ENCODE peak calls at places on chromosomes 12 and 14, in four cellular contexts. P, C, E and B are unnamed samples.

GRCh38 chr12:129964826-129965457 is 61.1 kb upstream of the TMEM132D start:
- DNase-seq in E (no peak), C (no peak), P (no peak), B (no peak)

GRCh38 chr12:75690556-75690955 is 179.1 kb upstream of the KRR1 start:
- DNase-seq in P (no peak), E (no peak), C (peak; percentile 100), B (peak; percentile 98)

GRCh38 chr12:15818418-15818817 is 29.2 kb upstream of the EPS8 start:
- DNase-seq in E (no peak), P (no peak), C (peak; percentile 15), B (no peak)

GRCh38 chr12:109758406-109759075 is 44.9 kb downstream of the FAM222A start:
- DNase-seq in C (no peak), P (peak; percentile 9), E (no peak), B (no peak)

GRCh38 chr14:102822311-102822863 is 45.1 kb downstream of the TRAF3 start:
- DNase-seq in C (peak; percentile 28), P (no peak), E (no peak), B (no peak)

GRCh38 chr12:52305921-52306705 is 14.8 kb upstream of the KRT81 start:
- DNase-seq in C (no peak), E (no peak), P (no peak), B (no peak)

GRCh38 chr14:105532735-105533141 is 6.4 kb downstream of the TMEM121 start:
- DNase-seq in P (no peak), C (peak; percentile 26), E (no peak), B (no peak)

GRCh38 chr12:14452865-14453264 is 87.4 kb downstream of the ATF7IP start:
- DNase-seq in P (no peak), E (no peak), C (no peak), B (no peak)

GRCh38 chr14:21084988-21085853 is 13.2 kb downstream of the ZNF219 start:
- DNase-seq in C (peak; percentile 65), P (peak; percentile 47), E (no peak), B (peak; percentile 33)

GRCh38 chr12:93943766-93944165 is 204.6 kb upstream of the PLXNC1 start:
- DNase-seq in P (peak; percentile 70), E (no peak), C (peak; percentile 66), B (no peak)

GRCh38 chr12:2291182-2291832 is 238.5 kb downstream of the CACNA1C start:
- DNase-seq in P (no peak), E (no peak), C (peak; percentile 68), B (no peak)

GRCh38 chr14:63800651-63801385 is 52.0 kb upstream of the SYNE2 start:
- DNase-seq in P (no peak), C (peak; percentile 47), E (no peak), B (no peak)

GRCh38 chr14:87306770-87307169 is 686.2 kb downstream of the GALC start:
- DNase-seq in C (no peak), E (no peak), P (no peak), B (no peak)

GRCh38 chr14:105193916-105194782 is 13.0 kb upstream of the NUDT14 start:
- DNase-seq in C (no peak), P (no peak), E (no peak), B (no peak)

GRCh38 chr12:43872396-43872795 is 36.5 kb downstream of the TMEM117 start:
- DNase-seq in E (no peak), P (no peak), C (no peak), B (no peak)

GRCh38 chr14:52268191-52269061 is 928 bp downstream of the PTGDR start:
- DNase-seq in C (peak; percentile 61), E (no peak), P (no peak), B (no peak)

DNA sequence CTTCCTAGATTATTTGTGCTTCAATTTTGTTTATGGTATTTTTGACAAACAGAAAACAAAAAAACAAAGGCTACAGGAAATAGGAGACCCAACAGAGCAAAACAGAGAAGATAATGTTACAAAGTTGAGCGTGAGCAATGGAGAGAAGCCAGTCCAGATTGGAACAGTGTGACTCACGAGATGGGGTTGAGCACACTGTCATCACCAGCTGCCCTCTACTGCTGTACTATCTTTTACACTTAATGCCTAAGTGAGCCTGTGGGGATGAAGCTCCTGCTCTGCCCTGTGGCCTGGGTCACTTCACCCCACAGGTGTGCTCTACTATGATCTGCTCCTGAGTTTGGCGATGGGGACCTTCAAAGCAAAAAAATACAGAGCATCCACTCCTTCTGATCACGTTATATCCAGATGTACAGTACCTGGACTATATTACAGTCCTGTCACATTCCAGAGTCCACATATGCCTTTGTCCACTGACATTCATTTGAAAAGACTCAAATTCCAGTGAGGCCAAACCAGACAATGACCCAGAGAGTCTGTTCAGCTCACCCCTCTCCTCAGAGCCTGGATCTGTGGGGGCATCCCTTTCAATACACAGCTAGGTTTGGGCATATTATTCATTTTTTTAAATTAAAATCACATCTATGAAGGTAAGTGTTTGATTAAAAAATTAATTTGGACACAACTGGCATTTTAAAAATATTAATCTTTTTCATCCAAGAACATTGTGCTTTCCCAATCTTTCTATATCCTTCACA is 4.4 kb downstream of the IPO8 start:
- DNase-seq in E (no peak), P (peak; percentile 23), C (peak; percentile 79), B (peak; percentile 34)
- TF ChIP-seq CTCF in E (no peak), P (no peak), C (no peak), B (no peak)

GRCh38 chr14:69260979-69261605 is 1.1 kb downstream of the GALNT16 start:
- DNase-seq in P (no peak), C (no peak), E (no peak), B (no peak)

GRCh38 chr14:69261761-69262331 is 1.9 kb downstream of the GALNT16 start:
- DNase-seq in C (peak; percentile 25), P (no peak), E (no peak), B (no peak)

GRCh38 chr14:69260246-69260978 is 454 bp downstream of the GALNT16 start:
- DNase-seq in C (peak; percentile 22), E (no peak), P (no peak), B (no peak)

GRCh38 chr14:69259531-69260245 is at the start of gene GALNT16:
- DNase-seq in P (no peak), E (no peak), C (peak; percentile 22), B (no peak)

DNA sequence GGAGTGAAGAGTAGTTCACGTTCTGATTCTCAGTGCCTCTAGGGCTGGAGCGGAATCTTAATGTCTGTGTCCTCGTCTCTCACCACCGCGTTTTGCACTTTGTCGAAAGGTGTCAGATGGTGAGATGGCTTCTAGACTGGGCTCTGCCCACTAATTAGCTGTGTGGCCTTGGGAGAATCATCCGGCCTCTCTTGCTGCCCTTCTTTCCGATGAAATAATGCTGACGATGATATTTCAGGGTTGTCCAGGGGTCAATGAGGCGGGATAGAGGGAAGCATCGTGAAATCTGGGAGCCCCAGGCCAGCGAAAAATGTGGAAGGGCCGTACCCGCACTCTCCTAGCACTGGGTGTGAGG is 805 bp upstream of the GALNT16 start:
- DNase-seq in P (no peak), E (no peak), C (no peak), B (no peak)
- H3K4me3 ChIP-seq in P (peak overlapping the region; percentile 67), E (peak overlapping the region; percentile 39), C (peak overlapping the region; percentile 39), B (peak overlapping the region; percentile 44)

GRCh38 chr12:17866802-17867201 is 223.2 kb downstream of the RERGL start:
- DNase-seq in P (no peak), C (no peak), E (no peak), B (no peak)
- TF ChIP-seq CTCF in P (no peak), C (no peak), E (no peak), B (no peak)

GRCh38 chr14:36507847-36508417 is 12.1 kb downstream of the NKX2-1 start:
- DNase-seq in P (no peak), C (no peak), E (no peak), B (no peak)
- H3K4me3 ChIP-seq in P (no peak overlapping the region), C (no peak overlapping the region), E (no peak overlapping the region), B (no peak overlapping the region)

DNA sequence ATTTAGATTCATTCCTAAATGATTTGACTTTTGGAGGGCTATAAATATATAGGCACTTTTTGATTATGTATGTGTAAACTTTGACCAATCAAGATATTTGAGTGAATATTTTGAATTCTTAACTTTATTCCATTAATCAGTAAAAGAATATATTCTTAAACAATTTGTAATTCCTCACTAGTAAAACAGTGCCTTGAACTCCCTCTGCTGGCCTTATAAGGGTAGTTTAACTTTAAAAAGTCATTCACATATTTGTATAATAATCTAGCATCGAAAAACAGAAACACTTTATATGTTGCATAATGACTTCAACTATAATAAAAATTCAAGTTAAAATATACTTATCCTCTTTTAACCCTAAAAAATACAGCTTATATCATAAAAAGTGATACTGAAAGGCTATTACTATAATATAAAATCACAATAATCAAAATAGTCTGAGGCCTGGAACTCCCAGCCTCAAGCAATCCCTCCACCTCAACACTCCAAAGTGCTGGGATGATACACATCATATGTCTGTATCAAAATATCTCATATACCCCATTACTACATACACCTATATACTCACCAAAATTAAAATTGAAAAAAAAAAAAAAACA is 31.2 kb downstream of the CCDC59 start:
- DNase-seq in E (no peak), P (no peak), C (peak; percentile 60), B (peak; percentile 29)
- TF ChIP-seq CTCF in E (no peak), P (peak; percentile 26), C (peak; percentile 48), B (peak; percentile 35)

DNA sequence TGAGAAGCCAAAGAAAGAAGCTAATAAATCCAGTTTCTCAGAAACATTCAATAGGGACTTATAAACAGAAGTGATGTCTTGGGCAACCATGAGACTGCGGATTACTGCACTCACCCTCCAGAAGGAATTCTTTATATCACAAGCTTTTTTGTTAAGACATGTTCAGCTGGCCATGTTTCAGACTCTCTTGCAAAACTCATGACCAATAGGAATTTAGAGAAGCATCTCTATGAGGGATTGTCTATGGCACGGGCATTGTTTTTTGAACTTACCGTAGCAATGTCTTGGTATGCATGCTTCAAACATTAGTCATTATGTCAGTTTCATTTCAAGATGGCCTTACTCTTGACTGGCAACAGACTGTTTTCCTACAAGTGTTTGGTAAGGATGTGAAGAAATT is 15.5 kb upstream of the ZNF268 start:
- DNase-seq in P (no peak), C (peak; percentile 15), E (no peak), B (no peak)
- H3K4me3 ChIP-seq in P (no peak overlapping the region), C (no peak overlapping the region), E (no peak overlapping the region), B (no peak overlapping the region)

DNA sequence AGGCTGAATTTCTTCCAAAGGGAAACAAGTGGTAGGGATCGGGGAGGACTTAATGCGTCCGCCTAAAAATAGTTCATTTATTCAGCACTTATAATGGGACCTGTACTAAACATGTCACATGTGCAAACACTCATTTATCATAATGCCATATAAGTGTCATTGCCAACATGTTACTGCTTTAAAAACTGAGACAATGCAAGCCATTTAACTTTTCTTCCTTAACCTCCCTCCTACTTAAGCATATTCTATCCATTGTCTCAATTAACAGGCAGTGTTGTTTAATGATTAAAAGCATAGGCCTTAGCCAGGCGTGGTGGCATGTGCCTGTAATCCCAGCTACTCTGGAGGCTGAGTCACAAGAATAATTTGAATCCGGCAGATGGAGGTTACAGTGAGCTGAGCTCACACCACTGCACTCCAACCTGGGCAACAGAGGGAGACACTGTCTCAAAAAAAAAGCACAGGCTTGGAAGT is 13.5 kb upstream of the SCFD1 start:
- DNase-seq in C (peak; percentile 66), P (no peak), E (no peak), B (peak; percentile 9)
- TF ChIP-seq CTCF in C (peak; percentile 11), P (no peak), E (no peak), B (no peak)

DNA sequence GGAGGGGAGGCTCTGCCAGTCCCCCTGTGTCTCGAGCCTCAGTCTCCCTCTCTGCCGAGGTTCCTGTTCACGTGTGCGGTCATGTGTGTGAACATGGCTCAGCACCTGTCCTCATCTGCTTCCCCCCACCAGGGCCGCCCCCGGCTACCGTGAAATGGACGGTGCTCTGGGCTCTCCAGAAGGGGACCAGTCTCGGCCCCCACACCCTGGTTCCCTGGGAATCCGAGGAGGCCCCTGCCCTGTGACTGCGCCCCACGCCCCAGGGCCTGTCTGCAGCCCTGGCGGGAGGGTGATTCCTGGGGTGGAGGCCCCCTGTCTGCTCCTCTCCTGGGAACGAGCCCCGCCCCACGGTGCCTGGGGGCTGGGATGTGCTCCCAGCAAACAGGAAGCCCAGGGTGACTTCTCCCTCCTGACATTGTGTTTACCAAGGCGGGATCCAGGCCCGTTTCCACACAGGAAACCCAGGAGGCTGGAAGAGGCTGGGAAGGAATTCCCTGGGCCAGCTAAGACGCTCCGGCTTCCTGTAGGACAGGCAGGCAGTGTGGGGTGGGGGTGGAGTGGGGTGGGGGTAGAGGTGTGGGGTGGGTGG is 46.6 kb downstream of the KIF26A start:
- DNase-seq in E (peak; percentile 28), P (no peak), C (no peak), B (no peak)
- H3K4me3 ChIP-seq in E (no peak overlapping the region), P (no peak overlapping the region), C (no peak overlapping the region), B (no peak overlapping the region)